ENCODE peak calls at places on chromosomes 1 and 21, in nine cellular contexts. O is H1, T is GM23338, Z is LNCaP clone FGC, I is glutamatergic neuron, G is dorsolateral prefrontal cortex, Q is left ventricle myocardium inferior, W is fibroblast of lung, Y is ovary. V is an unnamed sample.

GRCh38 chr1:114758251-114758832 is 558 bp upstream of the CSDE1 start:
- DNase-seq in O (no peak), T (no peak), Z (no peak), I (no peak), G (no peak), Q (no peak), W (peak; percentile 46), Y (no peak), V (no peak)

GRCh38 chr1:16236091-16236494 is 890 bp downstream of the CPLANE2 start:
- DNase-seq in O (no peak), T (peak; percentile 66), Z (peak; percentile 48), I (no peak), G (no peak), Q (no peak), W (no peak), Y (peak; percentile 32), V (no peak)

GRCh38 chr1:24871306-24871901 is 58.7 kb downstream of the RUNX3 start:
- DNase-seq in O (no peak), T (no peak), Z (no peak), I (no peak), G (no peak), Q (no peak), W (no peak), Y (no peak), V (no peak)

GRCh38 chr1:53254011-53254640 is 15.8 kb upstream of the MAGOH start:
- DNase-seq in O (no peak), T (no peak), Z (no peak), I (no peak), G (no peak), Q (no peak), W (peak; percentile 46), Y (no peak), V (no peak)

GRCh38 chr1:241470361-241470760 is 49.2 kb downstream of the FH start:
- DNase-seq in O (no peak), T (no peak), Z (no peak), I (no peak), G (no peak), Q (no peak), W (no peak), Y (no peak), V (no peak)

GRCh38 chr1:40306296-40306695 is 10.8 kb downstream of the COL9A2 start:
- DNase-seq in O (no peak), T (no peak), Z (peak; percentile 80), I (no peak), G (no peak), Q (no peak), W (no peak), Y (no peak), V (no peak)

GRCh38 chr1:98698625-98699024 is 37.1 kb downstream of the SNX7 start:
- DNase-seq in O (no peak), T (no peak), Z (no peak), I (no peak), G (no peak), Q (no peak), W (no peak), Y (no peak), V (no peak)

GRCh38 chr1:24351247-24351646 is 32.1 kb downstream of the GRHL3 start:
- DNase-seq in O (no peak), T (no peak), Z (no peak), I (no peak), G (no peak), Q (no peak), W (no peak), Y (no peak), V (no peak)

GRCh38 chr1:111227875-111228747 is 598 bp downstream of the CHI3L2 start:
- DNase-seq in O (no peak), T (no peak), Z (no peak), I (no peak), G (peak; percentile 28), Q (peak; percentile 24), W (peak; percentile 94), Y (peak; percentile 30), V (no peak)

GRCh38 chr1:23481026-23481597 is 2.9 kb downstream of the ASAP3 start:
- DNase-seq in O (no peak), T (no peak), Z (no peak), I (no peak), G (no peak), Q (no peak), W (no peak), Y (no peak), V (no peak)

GRCh38 chr1:208160259-208160819 is 83.8 kb downstream of the PLXNA2 start:
- DNase-seq in O (no peak), T (no peak), Z (no peak), I (no peak), G (no peak), Q (no peak), W (peak; percentile 40), Y (no peak), V (no peak)

GRCh38 chr1:101086783-101087182 is 61.2 kb upstream of the DPH5 start:
- DNase-seq in O (no peak), T (no peak), Z (peak; percentile 56), I (no peak), G (no peak), Q (no peak), W (no peak), Y (no peak), V (no peak)

GRCh38 chr1:44946720-44947059 is 39.7 kb downstream of the EIF2B3 start:
- DNase-seq in O (no peak), T (no peak), Z (no peak), I (no peak), G (no peak), Q (no peak), W (no peak), Y (no peak), V (no peak)

GRCh38 chr1:41580021-41580420 is 95.5 kb upstream of the EDN2 start:
- DNase-seq in O (no peak), T (no peak), Z (no peak), I (no peak), G (no peak), Q (no peak), W (no peak), Y (no peak), V (no peak)

GRCh38 chr1:19661721-19662228 is 2.9 kb upstream of the HTR6 start:
- DNase-seq in O (no peak), T (peak; percentile 74), Z (no peak), I (no peak), G (no peak), Q (no peak), W (peak; percentile 26), Y (no peak), V (no peak)

GRCh38 chr1:50103615-50104081 is 5.1 kb upstream of the ELAVL4 start:
- DNase-seq in O (no peak), T (no peak), Z (no peak), I (peak; percentile 69), G (no peak), Q (no peak), W (no peak), Y (no peak), V (no peak)

GRCh38 chr1:8318436-8318835 is 522 bp downstream of the SLC45A1 start:
- DNase-seq in O (no peak), T (no peak), Z (no peak), I (no peak), G (no peak), Q (no peak), W (no peak), Y (no peak), V (no peak)

GRCh38 chr1:8312235-8313218 is 5.4 kb upstream of the SLC45A1 start:
- DNase-seq in O (no peak), T (no peak), Z (peak; percentile 14), I (no peak), G (no peak), Q (peak; percentile 31), W (no peak), Y (no peak), V (no peak)

GRCh38 chr1:8317647-8318360 is at the start of gene SLC45A1:
- DNase-seq in O (no peak), T (peak; percentile 86), Z (no peak), I (peak; percentile 78), G (peak; percentile 79), Q (peak; percentile 85), W (peak; percentile 68), Y (peak; percentile 88), V (peak; percentile 58)

GRCh38 chr1:8314346-8315280 is 3.3 kb upstream of the SLC45A1 start:
- DNase-seq in O (peak; percentile 46), T (peak; percentile 90), Z (peak; percentile 35), I (peak; percentile 84), G (peak; percentile 73), Q (peak; percentile 63), W (peak; percentile 67), Y (peak; percentile 88), V (peak; percentile 78)

GRCh38 chr1:8315573-8316475 is 2.1 kb upstream of the SLC45A1 start:
- DNase-seq in O (no peak), T (peak; percentile 78), Z (no peak), I (no peak), G (no peak), Q (no peak), W (no peak), Y (no peak), V (no peak)
- TF ChIP-seq CTCF in O (peak; percentile 68), T (peak; percentile 28), Z (no peak), I (peak; percentile 15), G (no peak), Q (no peak), W (no peak), Y (no peak), V (no peak)

GRCh38 chr1:205229399-205229861 is 1.7 kb downstream of the TMCC2 start:
- DNase-seq in O (no peak), T (peak; percentile 86), Z (no peak), I (peak; percentile 69), G (peak; percentile 73), Q (no peak), W (peak; percentile 53), Y (peak; percentile 62), V (no peak)
- TF ChIP-seq CTCF in O (peak; percentile 52), T (peak; percentile 67), Z (peak; percentile 47), I (no peak), G (peak; percentile 28), Q (peak; percentile 18), W (no peak), Y (no peak), V (no peak)

DNA sequence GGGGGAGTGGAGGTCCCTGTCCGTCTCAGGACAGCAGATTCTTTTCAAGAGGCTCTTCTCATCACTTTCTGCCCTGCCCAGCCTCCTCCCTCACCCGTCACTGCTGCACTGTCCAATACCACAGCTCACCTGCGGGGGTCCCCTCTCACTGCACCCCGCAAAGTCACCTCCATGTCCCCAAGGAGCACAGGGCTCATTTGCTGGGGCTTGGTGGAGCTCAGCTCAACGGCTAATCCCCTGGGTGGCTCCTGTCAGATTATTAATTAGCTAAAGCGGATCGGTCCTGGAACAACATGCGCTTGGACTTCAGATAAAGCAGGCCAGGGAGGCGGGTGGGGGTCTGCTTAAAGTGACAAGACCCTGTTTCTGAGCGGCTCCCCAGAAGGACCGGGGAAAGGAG is 43.2 kb downstream of the CASZ1 start:
- DNase-seq in O (no peak), T (peak; percentile 65), Z (no peak), I (peak; percentile 40), G (no peak), Q (no peak), W (no peak), Y (no peak), V (no peak)
- TF ChIP-seq CTCF in O (peak; percentile 44), T (peak; percentile 60), Z (no peak), I (peak; percentile 47), G (no peak), Q (peak; percentile 12), W (no peak), Y (no peak), V (peak; percentile 53)

DNA sequence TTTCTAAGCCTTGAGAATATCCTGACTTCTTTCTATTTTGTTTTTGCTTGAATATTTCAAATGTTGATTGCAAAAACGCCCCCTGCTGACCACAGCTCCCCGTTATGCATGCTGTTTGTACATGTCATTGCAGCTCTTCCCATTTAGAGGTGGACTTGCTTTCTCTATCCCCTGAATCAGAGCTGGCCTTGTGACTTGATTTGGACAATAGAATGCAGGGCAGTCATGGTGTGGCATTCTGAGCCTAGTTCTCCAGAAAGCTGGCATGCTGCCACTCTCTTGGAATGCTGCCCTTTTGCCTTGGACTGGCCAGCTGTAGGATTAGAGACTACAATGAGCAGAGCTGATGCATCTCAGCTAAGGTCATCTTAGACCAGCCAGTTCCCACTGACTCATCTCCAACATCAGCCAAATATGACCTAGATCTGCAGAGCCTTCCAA is 1561.5 kb downstream of the MRPL39 start:
- DNase-seq in O (no peak), T (peak; percentile 13), Z (peak; percentile 90), I (peak; percentile 66), G (peak; percentile 99), Q (peak; percentile 66), W (peak; percentile 94), Y (peak; percentile 76), V (no peak)
- TF ChIP-seq CTCF in O (no peak), T (peak; percentile 29), Z (peak; percentile 44), I (peak; percentile 61), G (peak; percentile 61), Q (peak; percentile 48), W (no peak), Y (no peak), V (peak; percentile 49)

V was measured in progenitor cell of endocrine pancreas.